ENCODE peak calls at places on chromosomes 11 and 22, in seven cellular contexts. A, T, V, B, C, M and I are unnamed samples.
A peak's percentile ranks its signal among the peaks of the same experiment; 100 is the strongest.

GRCh38 chr22:17647996-17648395 is 9.4 kb downstream of the BCL2L13 start:
- DNase-seq in M (no peak), A (no peak), V (no peak), C (no peak), T (no peak), B (no peak), I (no peak)

GRCh38 chr22:22578702-22579424 is 19.8 kb upstream of the PRAME start:
- DNase-seq in A (no peak), M (no peak), C (no peak), B (no peak), T (no peak), V (peak; percentile 54), I (no peak)

GRCh38 chr11:62556872-62557631 is 10.4 kb upstream of the AHNAK start:
- DNase-seq in C (no peak), M (no peak), A (no peak), B (peak; percentile 40), V (no peak), T (peak; percentile 85), I (no peak)

GRCh38 chr22:37943471-37944198 is 9.8 kb downstream of the C22orf23 start:
- DNase-seq in B (no peak), M (no peak), A (no peak), T (no peak), C (no peak), V (no peak), I (no peak)

GRCh38 chr11:73191151-73191550 is 26.9 kb upstream of the P2RY2 start:
- DNase-seq in M (no peak), B (no peak), C (no peak), T (no peak), A (no peak), V (no peak), I (no peak)

GRCh38 chr11:117230286-117230961 is 1.4 kb downstream of the PCSK7 start:
- DNase-seq in V (no peak), B (no peak), A (no peak), M (no peak), C (no peak), T (no peak), I (no peak)

GRCh38 chr11:134086376-134086775 is 17.5 kb downstream of the JAM3 start:
- DNase-seq in V (no peak), M (no peak), T (no peak), A (no peak), C (no peak), B (no peak), I (no peak)

GRCh38 chr22:46824348-46824909 is 62.0 kb downstream of the TBC1D22A start:
- DNase-seq in C (no peak), A (no peak), T (no peak), B (no peak), V (no peak), M (no peak), I (no peak)

GRCh38 chr11:112728288-112728687 is 232.9 kb upstream of the NCAM1 start:
- DNase-seq in V (no peak), A (no peak), C (no peak), T (no peak), M (no peak), B (no peak), I (no peak)

GRCh38 chr11:9123595-9124304 is 32.4 kb upstream of the SCUBE2 start:
- DNase-seq in B (no peak), M (no peak), C (no peak), T (no peak), A (no peak), V (no peak), I (no peak)

GRCh38 chr11:117181586-117182550 is 3.3 kb downstream of the SIDT2 start:
- DNase-seq in T (no peak), A (no peak), B (no peak), V (no peak), C (no peak), M (peak; percentile 14), I (no peak)

GRCh38 chr11:127106142-127106541 is 105.6 kb upstream of the KIRREL3 start:
- DNase-seq in V (peak; percentile 45), B (no peak), T (no peak), A (peak; percentile 72), M (peak; percentile 44), C (no peak), I (no peak)

DNA sequence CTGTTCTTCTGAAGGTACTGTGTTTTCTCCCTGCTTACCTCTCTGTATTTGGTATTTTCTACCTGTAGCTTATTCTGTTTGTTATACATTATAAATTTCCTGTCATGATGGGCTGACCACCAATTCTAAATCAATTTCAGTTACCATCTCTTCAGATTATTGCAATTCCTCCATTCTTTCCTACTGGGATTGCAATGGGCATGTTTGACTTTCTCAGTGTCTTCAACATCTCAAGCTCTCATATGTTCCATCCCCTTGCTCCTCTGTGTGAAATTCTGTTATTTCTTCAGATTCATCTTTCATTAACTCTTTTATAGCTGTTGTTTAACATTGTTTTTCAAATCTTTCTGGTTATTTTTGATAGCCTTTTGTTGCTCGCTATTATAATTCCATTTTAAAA is 15.5 kb upstream of the C22orf39 start:
- DNase-seq in B (no peak), C (no peak), M (no peak), V (no peak), T (no peak), A (no peak), I (no peak)
- H3K36me3 ChIP-seq in B (peaks cover 38% of the 10 kb centered on the region), C (peaks cover 68% of the 10 kb centered on the region), M (no peaks in the 10 kb centered on the region), V (peaks cover 46% of the 10 kb centered on the region), T (peaks cover 13% of the 10 kb centered on the region), A (no peaks in the 10 kb centered on the region), I (peaks cover 4% of the 10 kb centered on the region)

GRCh38 chr22:49789289-49790141 is 38.2 kb downstream of the BRD1 start:
- DNase-seq in V (peak; percentile 39), B (no peak), C (no peak), M (no peak), T (no peak), A (no peak), I (no peak)

GRCh38 chr22:49791682-49792081 is 36.0 kb downstream of the BRD1 start:
- DNase-seq in V (no peak), A (no peak), M (no peak), C (no peak), B (no peak), T (no peak), I (no peak)

GRCh38 chr22:49792107-49792506 is 35.6 kb downstream of the BRD1 start:
- DNase-seq in A (no peak), T (no peak), M (no peak), V (no peak), C (no peak), B (no peak), I (no peak)

GRCh38 chr22:49793296-49793695 is 34.4 kb downstream of the BRD1 start:
- DNase-seq in M (no peak), V (no peak), T (no peak), B (no peak), C (no peak), A (no peak), I (no peak)

DNA sequence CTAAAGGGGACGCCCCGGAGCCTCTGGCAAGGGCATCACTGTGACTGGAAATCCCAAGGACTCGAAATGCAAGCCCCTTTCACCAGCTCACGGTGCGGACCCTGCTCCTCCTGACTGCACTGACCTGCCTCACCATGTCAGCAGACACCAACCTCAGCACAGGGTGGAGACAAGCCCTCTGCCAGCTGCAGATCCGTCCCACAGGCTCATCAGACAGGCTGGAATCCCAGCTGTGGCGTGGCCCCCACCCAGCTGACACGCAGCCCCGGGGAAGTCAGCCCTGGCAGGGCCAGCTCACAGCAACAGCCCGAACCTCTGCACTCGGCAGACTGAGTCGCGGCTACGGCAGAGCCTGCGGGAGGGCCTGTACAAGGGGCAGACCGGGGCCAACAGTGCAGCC is 36.8 kb downstream of the BRD1 start:
- DNase-seq in C (no peak), B (no peak), A (no peak), V (no peak), M (no peak), T (no peak), I (no peak)
- H3K4me1 ChIP-seq in C (peaks cover 17% of the 10 kb centered on the region), B (peaks cover 23% of the 10 kb centered on the region), A (no peaks in the 10 kb centered on the region), V (peaks cover 3% of the 10 kb centered on the region), M (no peaks in the 10 kb centered on the region), T (no peaks in the 10 kb centered on the region), I (no peaks in the 10 kb centered on the region)

GRCh38 chr11:108872781-108873291 is 208.0 kb downstream of the DDX10 start:
- DNase-seq in M (no peak), A (no peak), V (no peak), B (no peak), C (no peak), T (no peak), I (no peak)

GRCh38 chr11:108871152-108871551 is 206.3 kb downstream of the DDX10 start:
- DNase-seq in V (peak; percentile 21), C (peak; percentile 22), M (peak; percentile 33), T (peak; percentile 13), A (peak; percentile 41), B (no peak), I (peak; percentile 55)

GRCh38 chr11:108871867-108872266 is 207.0 kb downstream of the DDX10 start:
- DNase-seq in M (no peak), C (no peak), B (no peak), T (no peak), V (no peak), A (no peak), I (no peak)

GRCh38 chr11:108873305-108873704 is 208.4 kb downstream of the DDX10 start:
- DNase-seq in C (no peak), B (no peak), V (no peak), M (no peak), T (no peak), A (no peak), I (no peak)

GRCh38 chr11:108870373-108871020 is 205.6 kb downstream of the DDX10 start:
- DNase-seq in A (no peak), C (no peak), B (no peak), M (no peak), V (no peak), T (no peak), I (no peak)
- H3K4me3 ChIP-seq in A (no peak overlapping the region), C (no peak overlapping the region), B (no peak overlapping the region), M (no peak overlapping the region), V (no peak overlapping the region), T (no peak overlapping the region), I (no peak overlapping the region)

GRCh38 chr11:65622011-65622410 is 6.4 kb downstream of the PCNX3 start:
- DNase-seq in M (no peak), A (no peak), B (no peak), C (no peak), T (no peak), V (no peak), I (no peak)
- H3K36me3 ChIP-seq in M (no peaks in the 10 kb centered on the region), A (no peaks in the 10 kb centered on the region), B (peaks cover 80% of the 10 kb centered on the region), C (peaks cover 97% of the 10 kb centered on the region), T (peaks cover 2% of the 10 kb centered on the region), V (peaks cover 29% of the 10 kb centered on the region), I (peaks cover 6% of the 10 kb centered on the region)

DNA sequence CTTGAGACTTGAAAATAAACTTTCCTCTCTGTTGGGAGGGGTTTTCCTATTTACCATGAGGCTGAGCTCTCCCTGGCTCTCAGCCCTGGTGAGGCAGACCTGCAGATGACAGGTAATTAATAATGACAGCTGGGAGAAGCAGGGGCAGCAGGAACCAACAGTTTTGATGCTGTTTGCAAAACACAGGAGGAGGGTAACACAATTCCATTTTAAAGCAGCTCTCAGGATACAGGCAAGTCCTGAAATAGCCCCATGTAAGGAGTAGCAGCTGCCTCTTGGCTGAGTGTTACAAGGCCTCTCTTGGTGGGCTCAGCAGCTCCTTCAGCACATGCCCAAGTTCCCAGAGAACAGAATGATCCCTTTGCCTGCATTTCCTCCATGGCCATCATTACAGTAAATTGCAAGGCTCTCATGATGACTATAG is 13.3 kb downstream of the PARVA start:
- DNase-seq in B (no peak), V (peak; percentile 87), A (no peak), M (no peak), T (no peak), C (no peak), I (no peak)
- H3K4me1 ChIP-seq in B (no peaks in the 10 kb centered on the region), V (peaks cover 19% of the 10 kb centered on the region), A (no peaks in the 10 kb centered on the region), M (no peaks in the 10 kb centered on the region), T (no peaks in the 10 kb centered on the region), C (no peaks in the 10 kb centered on the region), I (no peaks in the 10 kb centered on the region)